ENCODE peak calls at places on chromosomes 1 and 21, in seven cellular contexts. One of them, this sample, is unnamed.

GRCh38 chr1:2240251-2241156 is 12.4 kb downstream of the SKI start:
- DNase-seq in GM23248: peak; percentile 66
- DNase-seq in OCI-LY7: no peak
- DNase-seq in Karpas-422: no peak
- DNase-seq in PC-3: no peak
- DNase-seq in MM.1S: no peak
- DNase-seq in hepatocyte: peak; percentile 66
- DNase-seq in this sample: peak; percentile 38

GRCh38 chr1:18535391-18536210 is 54.9 kb downstream of the KLHDC7A start:
- DNase-seq in GM23248: no peak
- DNase-seq in OCI-LY7: no peak
- DNase-seq in MM.1S: no peak
- DNase-seq in hepatocyte: peak; percentile 74
- DNase-seq in PC-3: peak; percentile 53
- DNase-seq in Karpas-422: no peak
- DNase-seq in this sample: no peak

GRCh38 chr1:71104417-71104816 is 23.6 kb upstream of the ZRANB2 start:
- DNase-seq in PC-3: no peak
- DNase-seq in MM.1S: no peak
- DNase-seq in hepatocyte: no peak
- DNase-seq in GM23248: no peak
- DNase-seq in Karpas-422: no peak
- DNase-seq in OCI-LY7: no peak
- DNase-seq in this sample: no peak

GRCh38 chr1:109523706-109524105 is 14.2 kb upstream of the AMIGO1 start:
- DNase-seq in hepatocyte: no peak
- DNase-seq in Karpas-422: no peak
- DNase-seq in OCI-LY7: no peak
- DNase-seq in PC-3: no peak
- DNase-seq in GM23248: no peak
- DNase-seq in MM.1S: no peak
- DNase-seq in this sample: no peak

GRCh38 chr1:177429234-177429633 is 258.5 kb downstream of the BRINP2 start:
- DNase-seq in OCI-LY7: no peak
- DNase-seq in hepatocyte: no peak
- DNase-seq in Karpas-422: no peak
- DNase-seq in GM23248: no peak
- DNase-seq in PC-3: no peak
- DNase-seq in MM.1S: no peak
- DNase-seq in this sample: no peak

GRCh38 chr1:72063364-72063763 is 219.0 kb downstream of the NEGR1 start:
- DNase-seq in PC-3: peak; percentile 57
- DNase-seq in GM23248: peak; percentile 4
- DNase-seq in MM.1S: no peak
- DNase-seq in OCI-LY7: no peak
- DNase-seq in Karpas-422: no peak
- DNase-seq in hepatocyte: no peak
- DNase-seq in this sample: no peak

GRCh38 chr1:25888426-25888987 is 13.0 kb upstream of the PAQR7 start:
- DNase-seq in hepatocyte: no peak
- DNase-seq in OCI-LY7: no peak
- DNase-seq in MM.1S: no peak
- DNase-seq in Karpas-422: no peak
- DNase-seq in PC-3: no peak
- DNase-seq in GM23248: no peak
- DNase-seq in this sample: no peak

GRCh38 chr1:157334041-157334440 is 195.8 kb upstream of the ETV3 start:
- DNase-seq in GM23248: no peak
- DNase-seq in PC-3: no peak
- DNase-seq in Karpas-422: no peak
- DNase-seq in hepatocyte: no peak
- DNase-seq in OCI-LY7: no peak
- DNase-seq in MM.1S: no peak
- DNase-seq in this sample: no peak

GRCh38 chr21:14531927-14532326 is 14.2 kb downstream of the SAMSN1 start:
- DNase-seq in OCI-LY7: no peak
- DNase-seq in MM.1S: no peak
- DNase-seq in Karpas-422: no peak
- DNase-seq in hepatocyte: no peak
- DNase-seq in GM23248: no peak
- DNase-seq in PC-3: no peak
- DNase-seq in this sample: no peak

GRCh38 chr1:186738896-186739295 is 58.7 kb upstream of the PTGS2 start:
- DNase-seq in MM.1S: no peak
- DNase-seq in GM23248: no peak
- DNase-seq in Karpas-422: no peak
- DNase-seq in hepatocyte: no peak
- DNase-seq in OCI-LY7: no peak
- DNase-seq in PC-3: no peak
- DNase-seq in this sample: no peak

GRCh38 chr21:25979845-25980433 is 190.6 kb downstream of the APP start:
- DNase-seq in GM23248: no peak
- DNase-seq in Karpas-422: no peak
- DNase-seq in hepatocyte: no peak
- DNase-seq in MM.1S: no peak
- DNase-seq in PC-3: no peak
- DNase-seq in OCI-LY7: no peak
- DNase-seq in this sample: no peak

GRCh38 chr21:42760361-42760970 is 107.0 kb downstream of the PDE9A start:
- DNase-seq in PC-3: no peak
- DNase-seq in MM.1S: no peak
- DNase-seq in hepatocyte: no peak
- DNase-seq in GM23248: no peak
- DNase-seq in Karpas-422: no peak
- DNase-seq in OCI-LY7: no peak
- DNase-seq in this sample: no peak

GRCh38 chr1:244012232-244012631 is 38.9 kb upstream of the ZBTB18 start:
- DNase-seq in MM.1S: no peak
- DNase-seq in OCI-LY7: no peak
- DNase-seq in Karpas-422: no peak
- DNase-seq in GM23248: peak; percentile 83
- DNase-seq in PC-3: peak; percentile 97
- DNase-seq in hepatocyte: no peak
- DNase-seq in this sample: peak; percentile 43

GRCh38 chr21:40671721-40672120 is 175.2 kb downstream of the DSCAM start:
- DNase-seq in Karpas-422: no peak
- DNase-seq in PC-3: no peak
- DNase-seq in hepatocyte: no peak
- DNase-seq in OCI-LY7: no peak
- DNase-seq in MM.1S: no peak
- DNase-seq in GM23248: no peak
- DNase-seq in this sample: no peak

GRCh38 chr1:234617986-234618725 is 8.2 kb upstream of the IRF2BP2 start:
- DNase-seq in hepatocyte: no peak
- DNase-seq in MM.1S: no peak
- DNase-seq in OCI-LY7: no peak
- DNase-seq in Karpas-422: no peak
- DNase-seq in GM23248: peak; percentile 67
- DNase-seq in PC-3: no peak
- DNase-seq in this sample: no peak

DNA sequence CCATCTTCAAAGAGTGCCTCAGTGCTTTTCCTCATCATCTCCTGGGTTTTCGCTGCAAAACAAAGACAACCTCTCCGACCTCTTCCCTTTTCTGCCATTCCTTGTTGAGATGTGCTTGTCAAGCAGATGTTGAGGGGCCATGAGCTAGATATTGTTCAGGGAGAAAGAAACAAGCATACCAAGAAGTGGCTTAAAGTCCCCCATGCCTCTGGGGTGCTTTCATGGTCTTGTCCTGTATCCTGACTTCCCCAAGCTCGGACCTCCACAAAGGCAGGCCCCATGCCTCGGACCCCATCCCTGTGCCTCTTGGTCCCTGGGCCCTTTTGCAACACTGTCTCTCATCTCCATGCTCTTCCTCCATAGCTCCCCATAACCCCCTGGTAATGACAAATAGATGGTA is 103.8 kb downstream of the C1orf94 start:
- DNase-seq in Karpas-422: no peak
- DNase-seq in hepatocyte: no peak
- DNase-seq in OCI-LY7: no peak
- DNase-seq in PC-3: no peak
- DNase-seq in GM23248: no peak
- DNase-seq in MM.1S: no peak
- DNase-seq in this sample: no peak
- H3K9me3 ChIP-seq in Karpas-422: no peaks in the 10 kb centered on the region
- H3K9me3 ChIP-seq in hepatocyte: no peaks in the 10 kb centered on the region
- H3K9me3 ChIP-seq in OCI-LY7: no peaks in the 10 kb centered on the region
- H3K9me3 ChIP-seq in PC-3: no peaks in the 10 kb centered on the region
- H3K9me3 ChIP-seq in GM23248: no peaks in the 10 kb centered on the region
- H3K9me3 ChIP-seq in MM.1S: no peaks in the 10 kb centered on the region
- H3K9me3 ChIP-seq in this sample: no peaks in the 10 kb centered on the region

GRCh38 chr1:165647970-165648369 is 16.9 kb downstream of the MGST3 start:
- DNase-seq in GM23248: no peak
- DNase-seq in hepatocyte: no peak
- DNase-seq in OCI-LY7: no peak
- DNase-seq in PC-3: no peak
- DNase-seq in Karpas-422: no peak
- DNase-seq in MM.1S: no peak
- DNase-seq in this sample: no peak

GRCh38 chr1:165647517-165647916 is 16.5 kb downstream of the MGST3 start:
- DNase-seq in Karpas-422: no peak
- DNase-seq in MM.1S: no peak
- DNase-seq in hepatocyte: no peak
- DNase-seq in PC-3: no peak
- DNase-seq in GM23248: no peak
- DNase-seq in OCI-LY7: no peak
- DNase-seq in this sample: no peak

GRCh38 chr1:165644064-165644735 is 13.2 kb downstream of the MGST3 start:
- DNase-seq in PC-3: peak; percentile 81
- DNase-seq in Karpas-422: no peak
- DNase-seq in MM.1S: no peak
- DNase-seq in GM23248: peak; percentile 34
- DNase-seq in OCI-LY7: no peak
- DNase-seq in hepatocyte: no peak
- DNase-seq in this sample: peak; percentile 46

GRCh38 chr1:165648919-165649572 is 18.0 kb downstream of the MGST3 start:
- DNase-seq in OCI-LY7: no peak
- DNase-seq in MM.1S: no peak
- DNase-seq in Karpas-422: no peak
- DNase-seq in GM23248: no peak
- DNase-seq in PC-3: no peak
- DNase-seq in hepatocyte: no peak
- DNase-seq in this sample: no peak

DNA sequence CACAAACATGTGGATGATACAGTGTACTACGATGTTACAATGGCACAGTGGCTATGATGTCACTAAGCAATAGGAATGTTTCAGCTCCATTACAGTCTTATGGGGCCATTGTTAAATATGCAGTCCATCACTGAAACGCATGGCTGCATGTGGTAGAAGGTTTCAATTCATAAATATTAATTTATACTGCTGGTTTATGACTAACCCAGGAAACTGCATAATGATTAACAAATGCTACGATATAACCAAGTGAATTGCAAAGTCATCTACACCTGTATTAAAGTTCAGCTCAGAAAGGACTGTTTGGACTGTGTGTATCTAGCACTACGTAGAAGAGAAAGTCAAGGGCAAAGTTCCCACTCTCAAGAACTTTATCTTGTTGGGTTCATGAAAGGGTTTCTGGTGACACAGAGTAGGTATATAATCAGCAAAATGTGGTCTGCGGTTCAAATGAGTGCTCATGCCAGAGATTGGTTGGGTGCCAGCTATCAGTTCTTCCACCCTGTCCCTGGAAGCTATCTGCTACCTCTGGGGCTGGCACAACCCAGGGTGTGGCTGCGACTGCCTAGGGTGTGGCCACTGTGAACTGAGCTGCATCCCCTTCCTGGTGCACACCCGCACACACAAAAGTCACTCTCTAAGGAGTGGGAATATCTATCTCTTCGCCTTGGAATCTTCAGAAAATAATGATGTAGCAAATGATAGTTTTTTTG is 14.8 kb downstream of the MGST3 start:
- DNase-seq in OCI-LY7: no peak
- DNase-seq in MM.1S: no peak
- DNase-seq in GM23248: no peak
- DNase-seq in Karpas-422: no peak
- DNase-seq in hepatocyte: peak; percentile 63
- DNase-seq in PC-3: peak; percentile 44
- DNase-seq in this sample: peak; percentile 50
- H3K4me2 ChIP-seq in OCI-LY7: no peak overlapping the region
- H3K4me2 ChIP-seq in MM.1S: no peak overlapping the region
- H3K4me2 ChIP-seq in GM23248: peak overlapping the region; percentile 11
- H3K4me2 ChIP-seq in Karpas-422: no peak overlapping the region
- H3K4me2 ChIP-seq in hepatocyte: peak overlapping the region; percentile 46
- H3K4me2 ChIP-seq in PC-3: peak overlapping the region; percentile 26
- H3K4me2 ChIP-seq in this sample: no peak overlapping the region

DNA sequence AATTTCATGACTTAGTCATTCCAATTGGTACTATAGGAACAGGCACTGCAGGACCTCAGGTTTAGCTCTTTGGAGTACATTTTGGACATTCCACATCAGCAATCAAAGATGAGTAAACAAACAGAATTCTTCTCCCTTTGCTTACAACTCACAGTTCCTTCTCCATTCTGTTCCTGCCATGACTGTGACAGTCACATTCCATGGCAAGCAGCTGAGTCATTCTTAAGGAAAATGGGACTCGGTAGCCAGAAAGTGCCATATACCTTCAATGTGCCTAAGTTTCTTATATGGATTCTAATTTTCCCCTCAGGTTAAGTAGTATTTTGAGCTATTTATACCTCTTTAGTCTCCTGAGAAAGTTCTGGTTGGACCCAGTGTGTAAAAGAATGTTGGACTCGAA is 25.6 kb downstream of the CRCT1 start:
- DNase-seq in OCI-LY7: no peak
- DNase-seq in MM.1S: no peak
- DNase-seq in GM23248: no peak
- DNase-seq in PC-3: no peak
- DNase-seq in Karpas-422: no peak
- DNase-seq in hepatocyte: no peak
- DNase-seq in this sample: no peak
- H3K9me2 ChIP-seq in OCI-LY7: no peaks in the 10 kb centered on the region
- H3K9me2 ChIP-seq in MM.1S: no peaks in the 10 kb centered on the region
- H3K9me2 ChIP-seq in GM23248: no peaks in the 10 kb centered on the region
- H3K9me2 ChIP-seq in PC-3: no peaks in the 10 kb centered on the region
- H3K9me2 ChIP-seq in Karpas-422: no peaks in the 10 kb centered on the region
- H3K9me2 ChIP-seq in hepatocyte: no peaks in the 10 kb centered on the region
- H3K9me2 ChIP-seq in this sample: no peaks in the 10 kb centered on the region

GRCh38 chr21:44407493-44407892 is 47.8 kb upstream of the LRRC3 start:
- DNase-seq in MM.1S: no peak
- DNase-seq in Karpas-422: no peak
- DNase-seq in hepatocyte: no peak
- DNase-seq in GM23248: no peak
- DNase-seq in PC-3: no peak
- DNase-seq in OCI-LY7: no peak
- DNase-seq in this sample: no peak

GRCh38 chr21:44406953-44407352 is 48.4 kb upstream of the LRRC3 start:
- DNase-seq in hepatocyte: no peak
- DNase-seq in Karpas-422: no peak
- DNase-seq in OCI-LY7: no peak
- DNase-seq in GM23248: no peak
- DNase-seq in MM.1S: no peak
- DNase-seq in PC-3: no peak
- DNase-seq in this sample: no peak

GRCh38 chr21:44408226-44408625 is 47.1 kb upstream of the LRRC3 start:
- DNase-seq in Karpas-422: no peak
- DNase-seq in OCI-LY7: no peak
- DNase-seq in PC-3: no peak
- DNase-seq in hepatocyte: no peak
- DNase-seq in GM23248: no peak
- DNase-seq in MM.1S: no peak
- DNase-seq in this sample: no peak

GRCh38 chr21:44405091-44405947 is 50.0 kb upstream of the LRRC3 start:
- DNase-seq in PC-3: no peak
- DNase-seq in GM23248: no peak
- DNase-seq in MM.1S: no peak
- DNase-seq in hepatocyte: no peak
- DNase-seq in OCI-LY7: no peak
- DNase-seq in Karpas-422: no peak
- DNase-seq in this sample: no peak

GRCh38 chr21:44405948-44406872 is 49.1 kb upstream of the LRRC3 start:
- DNase-seq in hepatocyte: no peak
- DNase-seq in MM.1S: no peak
- DNase-seq in Karpas-422: no peak
- DNase-seq in PC-3: peak; percentile 28
- DNase-seq in OCI-LY7: no peak
- DNase-seq in GM23248: peak; percentile 22
- DNase-seq in this sample: no peak
- H3K9me3 ChIP-seq in hepatocyte: no peaks in the 10 kb centered on the region
- H3K9me3 ChIP-seq in MM.1S: no peaks in the 10 kb centered on the region
- H3K9me3 ChIP-seq in Karpas-422: peaks cover 12% of the 10 kb centered on the region
- H3K9me3 ChIP-seq in PC-3: peaks cover 10% of the 10 kb centered on the region
- H3K9me3 ChIP-seq in OCI-LY7: no peaks in the 10 kb centered on the region
- H3K9me3 ChIP-seq in GM23248: no peaks in the 10 kb centered on the region
- H3K9me3 ChIP-seq in this sample: no peaks in the 10 kb centered on the region

This sample was measured in PC-9.